ENCODE peak calls at places on chromosomes 7 and 10, in six cellular contexts. U, Z, P, S, Q and Y are unnamed samples.

GRCh38 chr10:127735723-127736221 is 1.2 kb upstream of the FOXI2 start:
- DNase-seq in P (no peak), U (no peak), Z (no peak), Q (no peak), S (no peak), Y (no peak)

GRCh38 chr10:29200280-29200679 is 88.6 kb upstream of the LYZL1 start:
- DNase-seq in Q (no peak), U (no peak), P (no peak), S (no peak), Z (no peak), Y (no peak)

GRCh38 chr10:22325272-22325947 is 4.5 kb downstream of the BMI1 start:
- DNase-seq in Z (peak), P (peak), S (peak), Q (no peak), U (peak), Y (peak)

GRCh38 chr7:155230169-155230593 is 67.5 kb upstream of the INSIG1 start:
- DNase-seq in P (peak), S (peak), U (no peak), Z (no peak), Q (peak), Y (no peak)

GRCh38 chr7:45969940-45970339 is 48.9 kb upstream of the IGFBP3 start:
- DNase-seq in U (no peak), S (no peak), P (no peak), Z (no peak), Q (no peak), Y (no peak)

GRCh38 chr10:120394446-120394845 is 62.6 kb upstream of the PLPP4 start:
- DNase-seq in P (no peak), Z (no peak), Q (no peak), S (no peak), U (no peak), Y (no peak)

GRCh38 chr10:20897146-20897834 is at the start of gene NEBL:
- DNase-seq in Q (no peak), P (peak), Z (no peak), U (no peak), S (no peak), Y (no peak)

GRCh38 chr10:13158401-13158800 is 3.0 kb upstream of the MCM10 start:
- DNase-seq in P (no peak), U (no peak), S (no peak), Q (no peak), Z (no peak), Y (no peak)

GRCh38 chr7:156473476-156474240 is 166.9 kb upstream of the RNF32 start:
- DNase-seq in P (peak), U (peak), Z (peak), Q (no peak), S (no peak), Y (no peak)

GRCh38 chr7:80466638-80467037 is 45.2 kb downstream of the GNAT3 start:
- DNase-seq in U (no peak), S (no peak), Z (no peak), Q (no peak), P (no peak), Y (no peak)

GRCh38 chr10:70756710-70757360 is 28.3 kb downstream of the TBATA start:
- DNase-seq in S (no peak), Z (no peak), Q (no peak), U (no peak), P (no peak), Y (no peak)

GRCh38 chr10:102342958-102343357 is 52.5 kb upstream of the NFKB2 start:
- DNase-seq in Z (no peak), S (no peak), P (no peak), U (no peak), Q (peak), Y (no peak)

GRCh38 chr7:92831716-92832622 is 4.4 kb downstream of the CDK6 start:
- DNase-seq in U (no peak), P (no peak), S (peak), Q (peak), Z (no peak), Y (no peak)

GRCh38 chr7:1856966-1857441 is 186.9 kb downstream of the ELFN1 start:
- DNase-seq in P (no peak), Z (no peak), Q (no peak), S (peak), U (no peak), Y (no peak)

GRCh38 chr10:132623996-132624846 is 86.6 kb downstream of the INPP5A start:
- DNase-seq in S (peak), Z (no peak), P (no peak), Q (no peak), U (no peak), Y (no peak)

GRCh38 chr10:37739181-37739580 is 118.2 kb downstream of the ZNF248 start:
- DNase-seq in U (no peak), Z (no peak), S (no peak), P (no peak), Q (no peak), Y (no peak)

GRCh38 chr7:159067870-159068787 is 76.5 kb downstream of the VIPR2 start:
- DNase-seq in Z (no peak), U (no peak), P (peak), S (peak), Q (no peak), Y (no peak)

GRCh38 chr10:113754768-113755167 is 3.3 kb downstream of the PLEKHS1 start:
- DNase-seq in S (no peak), P (no peak), Z (no peak), Q (no peak), U (no peak), Y (no peak)

GRCh38 chr10:72162978-72163377 is 52.8 kb upstream of the ANAPC16 start:
- DNase-seq in P (no peak), Z (peak), U (peak), S (no peak), Q (no peak), Y (no peak)

GRCh38 chr10:72170263-72170662 is 45.5 kb upstream of the ANAPC16 start:
- DNase-seq in S (no peak), U (no peak), Q (no peak), P (no peak), Z (no peak), Y (no peak)

GRCh38 chr10:72164617-72165016 is 51.2 kb upstream of the ANAPC16 start:
- DNase-seq in S (no peak), P (no peak), Q (no peak), U (no peak), Z (peak), Y (no peak)
- TF ChIP-seq CTCF in S (no peak), P (no peak), Q (no peak), U (no peak), Z (no peak), Y (peak)

DNA sequence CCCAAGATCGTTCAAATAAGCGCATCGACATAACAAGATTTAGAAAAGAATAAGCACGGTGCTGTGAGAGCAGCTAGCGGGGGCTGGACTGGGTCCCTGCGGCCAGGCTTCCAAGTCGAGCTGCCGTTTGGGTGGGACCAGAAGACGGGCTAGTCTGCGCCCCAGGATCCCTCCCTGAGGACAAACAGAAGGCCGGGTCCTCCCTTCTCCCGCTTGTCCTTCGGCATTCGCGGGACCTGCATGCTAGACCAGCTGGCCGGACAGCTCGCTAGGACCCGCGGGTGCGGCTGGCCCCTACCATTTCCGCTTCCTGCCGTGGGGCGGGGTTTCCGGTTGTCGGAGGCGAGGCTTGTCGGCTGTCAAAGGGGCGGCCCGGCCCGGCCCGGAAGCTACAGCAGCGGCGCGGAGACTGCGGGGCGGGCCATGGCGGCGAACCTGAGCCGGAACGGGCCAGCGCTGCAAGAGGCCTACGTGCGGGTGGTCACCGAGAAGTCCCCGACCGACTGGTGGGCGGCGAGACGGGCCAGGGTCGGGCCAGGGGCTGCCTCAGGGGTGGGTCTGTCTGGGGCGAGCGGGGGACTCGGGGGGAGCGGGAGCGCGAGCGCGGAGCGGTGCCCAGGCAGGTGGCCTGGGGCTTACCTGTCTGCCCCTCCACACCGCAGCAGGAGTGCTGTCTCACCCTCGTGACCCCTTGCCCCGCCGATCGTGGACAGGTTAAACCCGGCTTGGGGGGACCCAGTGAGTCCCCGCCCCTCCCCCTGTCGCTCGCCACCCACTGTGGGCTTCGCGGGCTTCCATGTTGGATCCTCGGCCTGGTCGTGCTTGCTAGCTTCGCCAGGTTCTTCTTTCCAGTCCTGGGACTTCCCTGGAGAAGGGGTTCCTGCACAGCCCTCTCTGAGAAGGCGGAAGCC is at the start of gene DBNL:
- DNase-seq in U (peak), P (peak), Z (peak), Q (peak), S (peak), Y (peak)
- TF ChIP-seq CTCF in U (no peak), P (no peak), Z (no peak), Q (no peak), S (no peak), Y (no peak)

DNA sequence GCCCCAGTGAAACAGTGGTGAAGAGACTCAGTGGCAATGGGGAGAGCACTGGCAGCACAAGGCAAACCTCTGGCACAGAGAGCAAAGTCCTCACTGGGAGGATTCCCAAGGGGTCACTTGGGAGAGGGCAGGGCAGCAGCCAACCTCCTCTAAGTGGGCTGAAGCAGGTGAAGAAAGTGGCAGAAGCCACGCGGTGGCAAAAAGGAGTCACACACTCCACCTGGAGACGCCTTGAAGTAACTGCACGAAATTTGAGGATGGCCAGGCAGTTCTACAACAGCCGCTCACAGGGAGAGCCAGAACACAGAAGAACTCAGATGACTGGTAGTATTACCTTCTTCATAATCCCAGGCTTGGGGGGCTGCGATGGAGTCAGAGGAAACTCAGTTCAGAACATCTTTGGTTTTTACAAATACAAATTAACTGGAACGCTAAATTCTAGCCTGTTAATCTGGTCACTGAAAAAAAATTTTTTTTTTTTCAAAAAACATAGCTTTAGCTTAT is 603 bp upstream of the IL6 start:
- DNase-seq in Z (peak), P (no peak), S (peak), U (peak), Q (no peak), Y (no peak)
- TF ChIP-seq CTCF in Z (peak), P (peak), S (peak), U (peak), Q (peak), Y (no peak)

GRCh38 chr7:117427258-117427701 is at the start of gene ASZ1:
- DNase-seq in Z (no peak), P (no peak), Q (no peak), U (no peak), S (no peak), Y (no peak)
- TF ChIP-seq CTCF in Z (no peak), P (no peak), Q (no peak), U (no peak), S (no peak), Y (no peak)

GRCh38 chr10:111039522-111039921 is 37.3 kb upstream of the ADRA2A start:
- DNase-seq in Q (no peak), Z (no peak), U (no peak), S (no peak), P (no peak), Y (no peak)
- TF ChIP-seq CTCF in Q (no peak), Z (no peak), U (no peak), S (no peak), P (no peak), Y (no peak)

DNA sequence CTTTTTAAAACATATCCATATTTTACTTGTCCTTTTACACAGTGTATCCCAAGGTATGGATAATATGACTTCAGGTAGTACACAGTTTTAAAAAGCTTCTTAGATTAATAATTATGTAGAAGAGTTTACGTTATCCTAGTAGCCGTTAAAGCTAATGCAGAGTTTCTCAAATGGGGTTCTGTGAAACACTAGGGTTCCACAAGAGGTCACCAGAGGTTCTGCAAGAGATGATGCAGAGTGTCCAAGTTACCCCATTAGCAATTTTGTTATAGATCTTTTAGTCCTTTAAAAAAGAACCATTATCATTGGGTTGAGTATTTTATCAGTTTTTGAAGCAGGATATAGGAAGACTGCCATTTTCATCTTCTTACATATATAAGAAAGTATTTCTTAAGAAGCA is 298.9 kb upstream of the HPS1 start:
- DNase-seq in P (no peak), U (peak), S (no peak), Z (no peak), Q (no peak), Y (no peak)
- TF ChIP-seq CTCF in P (no peak), U (no peak), S (peak), Z (no peak), Q (no peak), Y (no peak)

DNA sequence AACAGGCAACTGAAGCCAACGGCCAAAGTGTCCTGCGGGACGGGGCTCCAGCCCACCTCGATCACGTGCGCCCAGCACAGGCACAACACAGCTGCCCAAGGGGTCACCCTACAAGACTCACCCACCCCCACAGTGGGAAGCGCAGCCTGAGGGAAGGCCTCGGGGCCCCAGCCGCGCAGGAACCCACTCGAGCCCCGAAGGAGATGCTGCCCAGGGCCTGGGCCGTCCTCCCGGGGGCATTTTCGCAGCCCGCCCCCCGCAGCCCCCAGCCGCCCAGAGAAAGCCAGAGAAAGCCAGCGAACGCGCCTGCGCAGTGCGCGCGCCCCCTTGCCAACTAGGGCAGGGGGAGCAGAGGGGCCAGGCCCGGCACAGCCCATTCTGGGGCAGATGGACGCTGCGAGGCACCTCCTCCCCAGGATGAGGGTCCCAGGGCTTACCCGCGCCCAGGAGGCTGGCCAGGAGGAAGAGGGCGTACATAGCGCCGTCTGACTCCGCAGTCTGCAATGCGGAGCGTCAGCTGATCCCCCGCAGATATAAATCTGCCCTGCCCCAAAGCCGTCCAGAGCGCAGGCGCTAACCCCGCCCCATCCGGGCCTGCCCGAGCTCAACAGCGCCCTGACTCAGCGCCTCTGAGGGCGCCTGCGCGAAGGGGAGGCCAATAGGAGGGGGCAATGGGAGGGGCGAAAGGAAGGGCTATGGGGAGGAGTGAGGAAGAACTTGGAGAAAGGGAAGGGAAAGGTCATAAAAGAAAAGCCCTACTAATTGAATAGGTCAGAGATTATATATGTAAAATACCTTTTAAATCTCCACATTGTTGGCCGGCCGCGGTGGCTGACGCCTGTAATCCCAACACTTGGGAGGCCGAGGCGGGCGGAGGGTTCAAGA is at the start of gene PSAP:
- DNase-seq in Q (peak), S (peak), U (peak), Z (peak), P (peak), Y (peak)
- TF ChIP-seq CTCF in Q (no peak), S (no peak), U (no peak), Z (no peak), P (no peak), Y (no peak)